ENCODE peak calls at places on chromosomes 12 and 14, in five cellular contexts. Y, P, K, U and Q are unnamed samples.

GRCh38 chr14:22471545-22472121 is 117.4 kb downstream of the DAD1 start:
- DNase-seq in Y (peak), P (peak), K (no peak), U (peak), Q (peak)

GRCh38 chr12:131684015-131684725 is 26.7 kb upstream of the SFSWAP start:
- DNase-seq in Y (no peak), P (no peak), K (no peak), U (no peak), Q (no peak)

GRCh38 chr14:34160619-34161018 is 209.7 kb upstream of the EGLN3 start:
- DNase-seq in Y (no peak), P (no peak), K (no peak), U (no peak), Q (no peak)

GRCh38 chr12:92065018-92065499 is 80.6 kb downstream of the BTG1 start:
- DNase-seq in Y (no peak), P (no peak), K (no peak), U (no peak), Q (no peak)

GRCh38 chr14:61514006-61514830 is 181.1 kb upstream of the HIF1A start:
- DNase-seq in Y (no peak), P (no peak), K (no peak), U (no peak), Q (no peak)

GRCh38 chr12:108332791-108333382 is 6.2 kb downstream of the CMKLR1 start:
- DNase-seq in Y (no peak), P (peak), K (no peak), U (no peak), Q (no peak)

GRCh38 chr12:74021937-74022336 is 515.7 kb upstream of the ATXN7L3B start:
- DNase-seq in Y (peak), P (peak), K (no peak), U (peak), Q (peak)

GRCh38 chr12:116861331-116861730 is 19.9 kb downstream of the HRK start:
- DNase-seq in Y (peak), P (peak), K (peak), U (peak), Q (no peak)

GRCh38 chr14:21917699-21918436 is 244.2 kb upstream of the OR4E1 start:
- DNase-seq in Y (no peak), P (peak), K (peak), U (no peak), Q (peak)

GRCh38 chr12:105369014-105369413 is 38.5 kb downstream of the C12orf75 start:
- DNase-seq in Y (no peak), P (peak), K (no peak), U (no peak), Q (no peak)

GRCh38 chr14:49920260-49920659 is 27.4 kb downstream of the ARF6 start:
- DNase-seq in Y (no peak), P (no peak), K (no peak), U (no peak), Q (no peak)

GRCh38 chr12:46101121-46101869 is 110.9 kb upstream of the SCAF11 start:
- DNase-seq in Y (no peak), P (no peak), K (no peak), U (no peak), Q (peak)

GRCh38 chr12:95802482-95803264 is 12.1 kb upstream of the NTN4 start:
- DNase-seq in Y (no peak), P (peak), K (no peak), U (no peak), Q (peak)

GRCh38 chr14:28784262-28785021 is 17.9 kb downstream of the FOXG1 start:
- DNase-seq in Y (no peak), P (no peak), K (no peak), U (no peak), Q (no peak)

GRCh38 chr14:54651018-54651351 is 84.1 kb downstream of the SAMD4A start:
- DNase-seq in Y (no peak), P (no peak), K (no peak), U (no peak), Q (no peak)

GRCh38 chr14:51521764-51522163 is 129.9 kb upstream of the FRMD6 start:
- DNase-seq in Y (no peak), P (peak), K (no peak), U (no peak), Q (no peak)

GRCh38 chr14:80681651-80682050 is 259.9 kb downstream of the CEP128 start:
- DNase-seq in Y (no peak), P (no peak), K (no peak), U (no peak), Q (no peak)

GRCh38 chr12:40241741-40242140 is 16.9 kb downstream of the LRRK2 start:
- DNase-seq in Y (no peak), P (no peak), K (no peak), U (no peak), Q (no peak)

GRCh38 chr14:65834051-65834450 is 421.5 kb downstream of the FUT8 start:
- DNase-seq in Y (no peak), P (no peak), K (no peak), U (no peak), Q (no peak)

GRCh38 chr12:47907851-47908454 is 3.2 kb upstream of the VDR start:
- DNase-seq in Y (no peak), P (no peak), K (no peak), U (no peak), Q (no peak)

GRCh38 chr14:91111443-91111842 is 2.4 kb upstream of the DGLUCY start:
- DNase-seq in Y (no peak), P (no peak), K (no peak), U (no peak), Q (no peak)

GRCh38 chr14:53952533-53952932 is 4.1 kb downstream of the BMP4 start:
- DNase-seq in Y (no peak), P (no peak), K (no peak), U (no peak), Q (no peak)

GRCh38 chr12:47319746-47320145 is 240.0 kb upstream of the AMIGO2 start:
- DNase-seq in Y (no peak), P (no peak), K (no peak), U (no peak), Q (no peak)

GRCh38 chr12:41433460-41433859 is 245.3 kb downstream of the PDZRN4 start:
- DNase-seq in Y (no peak), P (no peak), K (no peak), U (no peak), Q (no peak)

GRCh38 chr12:118297284-118297683 is 75.4 kb downstream of the TAOK3 start:
- DNase-seq in Y (no peak), P (no peak), K (no peak), U (no peak), Q (no peak)

GRCh38 chr14:43754838-43755237 is 752.2 kb downstream of the FSCB start:
- DNase-seq in Y (no peak), P (no peak), K (no peak), U (peak), Q (no peak)

GRCh38 chr14:70653662-70654061 is 11.9 kb downstream of the TTC9 start:
- DNase-seq in Y (no peak), P (no peak), K (no peak), U (no peak), Q (no peak)

GRCh38 chr14:100567009-100567876 is 20.0 kb downstream of the BEGAIN start:
- DNase-seq in Y (no peak), P (no peak), K (no peak), U (no peak), Q (no peak)

GRCh38 chr14:75793806-75794205 is 132.8 kb downstream of the TTLL5 start:
- DNase-seq in Y (no peak), P (no peak), K (no peak), U (no peak), Q (no peak)
- TF ChIP-seq CTCF in Y (peak), P (no peak), K (no peak), U (peak), Q (no peak)

GRCh38 chr14:26870096-26870495 is 272.3 kb upstream of the NOVA1 start:
- DNase-seq in Y (no peak), P (no peak), K (no peak), U (no peak), Q (no peak)
- H3K27ac ChIP-seq in Y (no peak), P (no peak), K (no peak), U (no peak), Q (no peak)

GRCh38 chr12:13347241-13348043 is 150.9 kb downstream of the EMP1 start:
- DNase-seq in Y (no peak), P (peak), K (no peak), U (no peak), Q (peak)
- TF ChIP-seq CTCF in Y (no peak), P (peak), K (no peak), U (no peak), Q (no peak)

DNA sequence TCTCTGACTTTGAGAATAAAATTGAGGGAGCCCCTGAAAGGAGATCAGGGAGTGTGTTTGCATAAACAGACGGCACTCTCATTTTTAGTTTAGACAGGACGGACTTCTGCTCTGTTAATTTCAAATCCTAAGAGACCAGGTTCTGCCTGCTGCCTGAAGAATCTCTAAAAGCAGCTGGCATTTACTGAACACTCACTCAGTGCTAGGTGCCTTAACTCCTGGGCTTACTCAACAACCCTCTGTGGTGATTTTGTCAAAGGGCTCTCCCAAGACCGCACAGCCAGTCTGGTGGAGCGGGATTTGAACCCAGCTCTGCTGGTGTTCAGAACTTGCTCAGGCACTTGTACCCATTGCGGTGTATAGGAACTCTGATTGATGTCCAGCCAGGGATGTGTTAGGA is 2.2 kb downstream of the ORAI1 start:
- DNase-seq in Y (no peak), P (no peak), K (no peak), U (no peak), Q (no peak)
- H3K27ac ChIP-seq in Y (no peak), P (no peak), K (peak), U (no peak), Q (peak)